ENCODE peak calls at places on chromosomes 13 and 19, in nine cellular contexts. Z, I, R, M, S, P, H, Y and J are unnamed samples.

GRCh38 chr19:56217039-56217949 is 15.2 kb downstream of the ZSCAN5C start:
- DNase-seq in Z (peak; percentile 26), R (peak; percentile 47), I (no peak), S (peak; percentile 53), Y (peak; percentile 42), M (no peak), P (peak; percentile 52), H (no peak), J (peak; percentile 24)

GRCh38 chr19:29699861-29700260 is 15.2 kb downstream of the C19orf12 start:
- DNase-seq in I (no peak), M (no peak), S (no peak), Y (no peak), H (no peak), P (no peak), R (no peak), Z (no peak), J (no peak)

GRCh38 chr13:44309771-44310767 is 63.6 kb upstream of the SERP2 start:
- DNase-seq in S (no peak), M (peak; percentile 41), H (no peak), R (no peak), Z (no peak), I (no peak), P (no peak), Y (no peak), J (peak; percentile 86)

GRCh38 chr13:24071016-24071415 is 89.5 kb upstream of the SPATA13 start:
- DNase-seq in I (no peak), S (no peak), Y (no peak), P (no peak), H (no peak), Z (no peak), R (no peak), M (no peak), J (no peak)

GRCh38 chr19:4454952-4455738 is 2.4 kb downstream of the UBXN6 start:
- DNase-seq in M (no peak), P (no peak), Y (peak; percentile 23), Z (peak; percentile 48), H (peak; percentile 31), S (peak; percentile 77), R (no peak), I (no peak), J (peak; percentile 85)

GRCh38 chr13:25171517-25172302 is at the start of gene AMER2:
- DNase-seq in I (no peak), M (peak; percentile 70), R (peak; percentile 76), Z (no peak), P (peak; percentile 59), S (peak; percentile 39), H (no peak), Y (peak; percentile 36), J (no peak)

GRCh38 chr13:100403675-100404074 is 184.9 kb downstream of the GGACT start:
- DNase-seq in R (no peak), P (no peak), Y (no peak), S (no peak), Z (no peak), M (no peak), I (no peak), H (no peak), J (no peak)

GRCh38 chr13:101242720-101243119 is 173.6 kb downstream of the NALCN start:
- DNase-seq in H (no peak), S (no peak), I (no peak), M (no peak), Y (no peak), Z (no peak), P (no peak), R (no peak), J (no peak)

GRCh38 chr13:59746291-59746962 is 417.3 kb downstream of the DIAPH3 start:
- DNase-seq in P (no peak), R (no peak), I (peak; percentile 23), Z (peak; percentile 12), H (peak; percentile 31), S (no peak), M (no peak), Y (no peak), J (no peak)

GRCh38 chr13:109160887-109161669 is 531.7 kb downstream of the MYO16 start:
- DNase-seq in I (no peak), S (no peak), H (no peak), P (peak; percentile 25), R (no peak), Y (no peak), Z (no peak), M (no peak), J (no peak)

GRCh38 chr13:58024103-58024502 is 392.6 kb downstream of the PCDH17 start:
- DNase-seq in H (no peak), S (no peak), I (no peak), M (no peak), P (no peak), Z (no peak), Y (no peak), R (no peak), J (no peak)

GRCh38 chr19:11279505-11280236 is 16.3 kb upstream of the TSPAN16 start:
- DNase-seq in I (no peak), P (peak; percentile 73), R (no peak), H (no peak), S (no peak), Z (no peak), M (no peak), Y (no peak), J (no peak)

GRCh38 chr19:5891938-5892771 is 11.4 kb downstream of the NDUFA11 start:
- DNase-seq in Y (peak; percentile 42), R (peak; percentile 71), H (no peak), Z (peak; percentile 70), S (no peak), I (no peak), P (peak; percentile 63), M (peak; percentile 82), J (no peak)

GRCh38 chr19:5621311-5621944 is 1.1 kb downstream of the SAFB2 start:
- DNase-seq in S (peak; percentile 60), H (no peak), Y (no peak), Z (no peak), I (no peak), M (no peak), R (no peak), P (no peak), J (peak; percentile 42)

GRCh38 chr19:50972795-50973376 is 3.5 kb upstream of the KLK6 start:
- DNase-seq in S (no peak), M (no peak), R (no peak), P (no peak), I (no peak), Y (no peak), Z (no peak), H (no peak), J (no peak)

GRCh38 chr13:40026741-40027140 is 371.3 kb downstream of the COG6 start:
- DNase-seq in R (no peak), P (peak; percentile 28), M (no peak), I (no peak), S (no peak), Z (no peak), Y (no peak), H (no peak), J (no peak)

GRCh38 chr19:53671621-53672111 is 39.9 kb downstream of the DPRX start:
- DNase-seq in M (no peak), H (no peak), Z (no peak), P (no peak), S (no peak), I (no peak), R (no peak), Y (no peak), J (no peak)

GRCh38 chr13:43877788-43878187 is 1.8 kb downstream of the CCDC122 start:
- DNase-seq in S (no peak), H (no peak), I (no peak), Y (no peak), R (no peak), Z (no peak), P (no peak), M (no peak), J (no peak)

GRCh38 chr13:59409211-59409610 is 754.5 kb downstream of the DIAPH3 start:
- DNase-seq in M (no peak), H (no peak), Y (no peak), P (no peak), R (no peak), S (no peak), I (no peak), Z (no peak), J (no peak)

GRCh38 chr19:45820413-45821102 is 5.5 kb upstream of the RSPH6A start:
- DNase-seq in Z (no peak), M (no peak), P (no peak), H (no peak), S (no peak), R (no peak), Y (no peak), I (no peak), J (no peak)

GRCh38 chr13:72754111-72754510 is 26.4 kb downstream of the BORA start:
- DNase-seq in Z (no peak), M (no peak), Y (no peak), P (no peak), I (no peak), H (no peak), S (no peak), R (no peak), J (no peak)

GRCh38 chr13:113734826-113735125 is 24.2 kb upstream of the TMEM255B start:
- DNase-seq in R (no peak), Z (no peak), P (no peak), I (no peak), H (no peak), M (no peak), S (no peak), Y (no peak), J (no peak)